ENCODE peak calls at places on chromosome 1, in seven cellular contexts. C, T, P, X, G, Z and V are unnamed samples.

GRCh38 chr1:39570477-39571177 is 6.0 kb downstream of the PABPC4 start:
- DNase-seq in C (no peak), T (no peak), P (peak), X (no peak), G (no peak), Z (no peak), V (no peak)

GRCh38 chr1:165144757-165145397 is 211.6 kb downstream of the LMX1A start:
- DNase-seq in C (peak), T (peak), P (peak), X (peak), G (peak), Z (peak), V (peak)

GRCh38 chr1:216632980-216633379 is 90.2 kb downstream of the ESRRG start:
- DNase-seq in C (no peak), T (no peak), P (no peak), X (no peak), G (no peak), Z (no peak), V (no peak)

GRCh38 chr1:165928075-165928731 is 100.8 kb downstream of the UCK2 start:
- DNase-seq in C (peak), T (no peak), P (peak), X (peak), G (no peak), Z (peak), V (peak)

GRCh38 chr1:46102769-46103476 is 29.5 kb downstream of the PIK3R3 start:
- DNase-seq in C (peak), T (no peak), P (no peak), X (no peak), G (no peak), Z (no peak), V (peak)

GRCh38 chr1:235953801-235954200 is 87.1 kb upstream of the LYST start:
- DNase-seq in C (peak), T (no peak), P (no peak), X (no peak), G (no peak), Z (no peak), V (peak)

GRCh38 chr1:24117132-24117531 is 5.2 kb upstream of the MYOM3 start:
- DNase-seq in C (no peak), T (no peak), P (no peak), X (no peak), G (no peak), Z (no peak), V (no peak)

GRCh38 chr1:230498704-230499103 is 72.6 kb upstream of the PGBD5 start:
- DNase-seq in C (no peak), T (no peak), P (no peak), X (no peak), G (no peak), Z (no peak), V (no peak)

GRCh38 chr1:44803062-44803311 is 2.8 kb downstream of the PLK3 start:
- DNase-seq in C (no peak), T (no peak), P (no peak), X (no peak), G (no peak), Z (no peak), V (no peak)

GRCh38 chr1:44801491-44802305 is 1.5 kb downstream of the PLK3 start:
- DNase-seq in C (no peak), T (peak), P (peak), X (no peak), G (peak), Z (peak), V (no peak)

GRCh38 chr1:44805311-44806024 is 1.7 kb downstream of the DYNLT4 start:
- DNase-seq in C (no peak), T (peak), P (peak), X (no peak), G (peak), Z (peak), V (no peak)

GRCh38 chr1:44802306-44803061 is 2.3 kb downstream of the PLK3 start:
- DNase-seq in C (no peak), T (peak), P (peak), X (no peak), G (no peak), Z (no peak), V (no peak)

GRCh38 chr1:44803312-44804095 is 3.3 kb downstream of the PLK3 start:
- DNase-seq in C (no peak), T (peak), P (peak), X (no peak), G (no peak), Z (no peak), V (no peak)
- H3K27ac ChIP-seq in C (no peak), T (peak), P (peak), X (no peak), G (peak), Z (no peak), V (peak)

DNA sequence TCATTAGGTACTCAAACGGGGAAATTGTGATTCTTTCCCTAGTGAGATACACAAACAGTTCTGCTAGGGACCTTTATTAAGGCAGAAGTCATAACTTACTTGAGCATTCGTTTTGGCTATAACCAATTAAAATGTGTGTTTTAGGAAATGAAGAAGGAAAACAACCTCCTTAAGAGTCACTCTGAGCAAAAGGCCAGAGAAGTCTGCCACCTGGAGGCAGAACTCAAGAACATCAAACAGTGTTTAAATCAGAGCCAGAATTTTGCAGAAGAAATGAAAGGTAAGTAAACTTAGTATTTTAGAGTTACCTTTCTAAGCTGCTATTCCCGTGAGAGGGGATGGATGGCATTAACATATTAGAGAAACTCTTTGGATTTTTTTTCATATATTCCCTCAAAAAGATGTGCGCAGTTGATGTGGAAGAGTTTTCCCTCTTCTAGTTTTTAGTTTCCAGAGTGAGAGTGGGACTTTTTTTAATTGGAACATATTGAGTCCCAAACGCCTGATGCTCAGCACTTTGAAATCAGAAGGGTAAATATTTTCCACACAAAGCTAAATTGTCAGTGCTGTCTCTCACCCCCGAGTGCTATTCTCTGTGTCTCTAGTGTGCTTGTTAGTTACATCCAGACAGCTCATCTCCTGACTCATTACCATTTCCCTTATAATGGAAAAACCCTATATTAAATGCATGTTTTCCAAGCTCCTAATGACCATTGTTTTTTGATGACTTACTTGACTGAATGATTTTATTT is 34.9 kb downstream of the CENPF start:
- DNase-seq in C (peak), T (no peak), P (peak), X (peak), G (no peak), Z (no peak), V (peak)
- TF ChIP-seq CTCF in C (peak), T (peak), P (peak), X (peak), G (peak), Z (peak), V (peak)

GRCh38 chr1:111202707-111203623 is 2.5 kb upstream of the DENND2D start:
- DNase-seq in C (no peak), T (no peak), P (no peak), X (no peak), G (no peak), Z (no peak), V (no peak)
- H3K27ac ChIP-seq in C (peak), T (no peak), P (peak), X (no peak), G (no peak), Z (no peak), V (peak)

GRCh38 chr1:68162761-68163160 is 69.6 kb downstream of the WLS start:
- DNase-seq in C (no peak), T (no peak), P (no peak), X (peak), G (no peak), Z (peak), V (no peak)
- TF ChIP-seq CTCF in C (peak), T (no peak), P (no peak), X (peak), G (no peak), Z (peak), V (peak)

GRCh38 chr1:10633416-10633815 is 158.7 kb downstream of the PEX14 start:
- DNase-seq in C (no peak), T (no peak), P (no peak), X (no peak), G (no peak), Z (no peak), V (no peak)
- H3K27ac ChIP-seq in C (no peak), T (peak), P (no peak), X (no peak), G (no peak), Z (no peak), V (peak)

GRCh38 chr1:152924191-152924590 is 15.8 kb downstream of the IVL start:
- DNase-seq in C (no peak), T (no peak), P (no peak), X (no peak), G (no peak), Z (no peak), V (no peak)

GRCh38 chr1:152928671-152929070 is 18.3 kb upstream of the SPRR5 start:
- DNase-seq in C (no peak), T (no peak), P (no peak), X (no peak), G (no peak), Z (no peak), V (no peak)

GRCh38 chr1:152926091-152926490 is 17.7 kb downstream of the IVL start:
- DNase-seq in C (peak), T (no peak), P (no peak), X (no peak), G (no peak), Z (no peak), V (peak)
- TF ChIP-seq CTCF in C (peak), T (no peak), P (no peak), X (peak), G (no peak), Z (peak), V (peak)

DNA sequence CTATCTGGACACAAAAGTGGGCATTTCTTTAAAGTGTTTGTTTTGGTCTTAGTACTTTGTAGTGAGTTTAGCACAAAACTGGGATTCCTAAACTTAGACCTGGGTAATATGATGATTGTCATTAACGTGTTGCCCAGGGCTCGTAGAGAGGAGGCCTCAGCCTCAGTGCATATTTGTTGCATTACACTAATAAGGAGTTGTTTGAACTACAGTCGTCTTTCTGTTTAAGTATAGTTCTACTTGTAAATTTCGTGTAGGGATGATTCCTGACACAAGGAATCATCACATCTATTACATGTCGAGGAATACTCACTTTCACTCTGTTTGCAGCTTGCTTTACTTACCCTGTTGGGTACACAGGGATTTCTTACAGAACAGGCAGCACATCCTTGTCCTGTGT is 85.0 kb downstream of the PRDM2 start:
- DNase-seq in C (no peak), T (no peak), P (no peak), X (no peak), G (no peak), Z (no peak), V (no peak)
- H3K27ac ChIP-seq in C (no peak), T (no peak), P (peak), X (no peak), G (peak), Z (no peak), V (no peak)